ENCODE peak calls at places on chromosomes 11 and 22, in six cellular contexts. N is GM12865, E is left ventricle myocardium inferior, Q is vagina, F is RWPE1, U is PC-3. B is an unnamed sample.

GRCh38 chr22:39940757-39941305 is 19.4 kb upstream of the TMA7B start:
- DNase-seq in N (peak), Q (no peak), E (no peak), F (no peak), U (no peak), B (peak)

GRCh38 chr11:88583232-88583631 is 245.7 kb upstream of the CTSC start:
- DNase-seq in U (no peak), F (no peak), N (no peak), E (no peak), Q (no peak), B (no peak)

GRCh38 chr22:37259540-37260029 is 15.5 kb upstream of the RAC2 start:
- DNase-seq in U (peak), E (no peak), F (peak), N (no peak), Q (no peak), B (no peak)

GRCh38 chr22:22696104-22696503 is 51.7 kb downstream of the GGTLC2 start:
- DNase-seq in U (no peak), E (no peak), N (no peak), Q (no peak), F (no peak), B (no peak)

GRCh38 chr22:20777420-20778177 is 3.7 kb downstream of the SERPIND1 start:
- DNase-seq in N (no peak), E (no peak), U (peak), F (peak), Q (no peak), B (no peak)

GRCh38 chr11:69817265-69818236 is 1.7 kb downstream of the FGF3 start:
- DNase-seq in F (no peak), E (no peak), N (no peak), Q (no peak), U (peak), B (no peak)

GRCh38 chr11:36774603-36775002 is 176.6 kb upstream of the RAG2 start:
- DNase-seq in E (no peak), N (no peak), F (peak), Q (no peak), U (peak), B (no peak)

GRCh38 chr11:73257342-73258103 is 14.6 kb upstream of the P2RY6 start:
- DNase-seq in Q (no peak), F (peak), E (no peak), N (no peak), U (peak), B (no peak)

GRCh38 chr11:133906746-133907145 is 50.0 kb downstream of the IGSF9B start:
- DNase-seq in N (no peak), F (no peak), E (no peak), Q (no peak), U (no peak), B (no peak)

GRCh38 chr22:44111562-44112155 is 69.1 kb upstream of the PARVG start:
- DNase-seq in N (no peak), U (no peak), E (no peak), F (no peak), Q (no peak), B (no peak)

GRCh38 chr22:36746571-36746970 is 29.3 kb downstream of the IFT27 start:
- DNase-seq in U (no peak), N (no peak), E (no peak), F (no peak), Q (no peak), B (no peak)

GRCh38 chr11:66849501-66850234 is 6.4 kb downstream of the RCE1 start:
- DNase-seq in U (no peak), N (no peak), Q (no peak), F (no peak), E (no peak), B (no peak)

GRCh38 chr11:125807909-125808308 is 20.0 kb downstream of the PATE3 start:
- DNase-seq in E (no peak), U (peak), Q (no peak), F (no peak), N (no peak), B (no peak)

GRCh38 chr11:118641463-118642019 is 34.1 kb downstream of the PHLDB1 start:
- DNase-seq in N (peak), E (no peak), Q (no peak), F (no peak), U (peak), B (no peak)

GRCh38 chr11:8387141-8387540 is 123.5 kb upstream of the LMO1 start:
- DNase-seq in E (no peak), U (no peak), F (no peak), N (no peak), Q (no peak), B (no peak)

GRCh38 chr11:128653828-128654231 is 40.0 kb upstream of the FLI1 start:
- DNase-seq in E (peak), F (no peak), U (peak), Q (peak), N (no peak), B (no peak)

GRCh38 chr11:70680781-70681281 is 282.5 kb downstream of the CTTN start:
- DNase-seq in U (no peak), F (no peak), E (no peak), Q (no peak), N (no peak), B (no peak)

GRCh38 chr11:46210133-46210636 is 67.3 kb upstream of the CREB3L1 start:
- DNase-seq in N (peak), E (no peak), F (peak), U (peak), Q (no peak), B (peak)

GRCh38 chr11:126104420-126104819 is 41.8 kb upstream of the CDON start:
- DNase-seq in E (no peak), U (no peak), Q (no peak), N (no peak), F (no peak), B (no peak)

GRCh38 chr11:16404781-16405180 is 48.4 kb upstream of the SOX6 start:
- DNase-seq in U (no peak), Q (no peak), F (no peak), N (no peak), E (no peak), B (no peak)

GRCh38 chr11:18245396-18245795 is 3.1 kb downstream of the SAA2 start:
- DNase-seq in F (no peak), N (no peak), E (no peak), Q (no peak), U (no peak), B (no peak)

GRCh38 chr11:5345831-5346230 is 2.5 kb upstream of the OR51B5 start:
- DNase-seq in F (no peak), E (no peak), Q (no peak), N (no peak), U (no peak), B (no peak)

GRCh38 chr11:67332081-67332691 is 21.2 kb downstream of the POLD4 start:
- DNase-seq in N (no peak), F (no peak), U (no peak), Q (no peak), E (no peak), B (no peak)

GRCh38 chr11:72221386-72221785 is 3.2 kb upstream of the INPPL1 start:
- DNase-seq in E (no peak), Q (peak), N (no peak), U (no peak), F (no peak), B (no peak)

GRCh38 chr11:63595296-63595695 is 18.9 kb downstream of the PLAAT3 start:
- DNase-seq in U (no peak), F (no peak), E (no peak), Q (no peak), N (no peak), B (no peak)

GRCh38 chr11:123203934-123204333 is 8.9 kb upstream of the CLMP start:
- DNase-seq in N (no peak), U (no peak), F (no peak), Q (peak), E (no peak), B (no peak)

GRCh38 chr11:73157141-73158010 is 15.3 kb upstream of the FCHSD2 start:
- DNase-seq in N (peak), U (no peak), F (no peak), Q (no peak), E (peak), B (peak)

GRCh38 chr22:17920145-17920605 is 104.2 kb downstream of the MICAL3 start:
- DNase-seq in F (peak), N (no peak), Q (no peak), U (no peak), E (peak), B (no peak)

GRCh38 chr11:10725114-10725906 is 25.7 kb upstream of the CTR9 start:
- DNase-seq in N (no peak), F (peak), E (no peak), U (peak), Q (no peak), B (no peak)

GRCh38 chr11:64319421-64319761 is 1.5 kb downstream of the PRDX5 start:
- DNase-seq in Q (no peak), N (no peak), E (no peak), F (no peak), U (no peak), B (no peak)

DNA sequence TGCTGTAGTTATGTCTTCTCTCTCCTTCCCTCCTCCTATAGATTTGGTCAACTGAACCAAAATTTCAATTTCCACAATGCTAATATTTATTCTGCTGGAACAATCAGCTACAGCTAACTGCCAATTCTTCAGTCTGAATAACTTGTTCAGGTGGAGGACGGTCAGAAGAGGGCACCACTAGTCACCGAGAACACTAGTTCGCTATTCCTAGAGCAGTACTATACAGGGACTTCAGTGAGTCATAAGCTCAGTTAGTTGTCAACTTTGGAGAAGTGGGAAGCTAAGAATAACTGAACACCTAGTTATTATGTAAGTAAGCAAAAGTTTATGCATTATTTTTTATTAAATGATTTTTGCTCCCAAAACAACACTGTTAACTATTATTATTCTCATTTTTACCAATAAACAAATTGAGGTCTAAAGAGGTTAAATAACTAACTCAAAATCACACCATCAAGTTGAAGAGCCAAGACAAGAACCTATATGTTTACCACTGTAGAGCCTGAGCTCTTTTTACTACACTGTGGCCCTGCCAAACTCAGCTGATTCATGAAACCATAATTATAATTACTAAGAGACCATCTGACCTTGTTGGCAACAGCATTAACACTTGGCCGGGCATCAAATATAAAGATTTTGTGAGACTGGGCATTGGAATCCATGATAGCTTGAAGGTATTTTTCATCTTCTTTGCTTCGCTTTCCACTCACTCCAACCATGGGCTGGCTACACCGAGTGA is 59.0 kb downstream of the CEP57 start:
- DNase-seq in U (peak), Q (no peak), E (peak), N (peak), F (peak), B (peak)
- TF ChIP-seq CTCF in U (peak), Q (no peak), E (peak), N (peak), F (peak), B (peak)

GRCh38 chr11:2825261-2825885 is 60.2 kb downstream of the CDKN1C start:
- DNase-seq in Q (no peak), F (peak), U (peak), N (no peak), E (peak), B (no peak)
- TF ChIP-seq CTCF in Q (no peak), F (no peak), U (no peak), N (no peak), E (peak), B (no peak)

GRCh38 chr22:41905411-41906202 is 9.3 kb downstream of the SHISA8 start:
- DNase-seq in F (no peak), U (no peak), E (no peak), Q (no peak), N (no peak), B (no peak)
- TF ChIP-seq CTCF in F (no peak), U (no peak), E (no peak), Q (no peak), N (no peak), B (no peak)

GRCh38 chr22:41201146-41201545 is 4.0 kb upstream of the L3MBTL2 start:
- DNase-seq in Q (no peak), E (no peak), N (no peak), F (no peak), U (no peak), B (no peak)

GRCh38 chr22:41203118-41203517 is 2.0 kb upstream of the L3MBTL2 start:
- DNase-seq in E (no peak), Q (no peak), F (no peak), N (no peak), U (no peak), B (no peak)

GRCh38 chr22:41193829-41194228 is 11.3 kb upstream of the L3MBTL2 start:
- DNase-seq in U (no peak), N (no peak), Q (no peak), E (no peak), F (no peak), B (no peak)

GRCh38 chr22:41197046-41197807 is 7.9 kb upstream of the L3MBTL2 start:
- DNase-seq in Q (no peak), N (peak), F (peak), U (peak), E (peak), B (peak)

DNA sequence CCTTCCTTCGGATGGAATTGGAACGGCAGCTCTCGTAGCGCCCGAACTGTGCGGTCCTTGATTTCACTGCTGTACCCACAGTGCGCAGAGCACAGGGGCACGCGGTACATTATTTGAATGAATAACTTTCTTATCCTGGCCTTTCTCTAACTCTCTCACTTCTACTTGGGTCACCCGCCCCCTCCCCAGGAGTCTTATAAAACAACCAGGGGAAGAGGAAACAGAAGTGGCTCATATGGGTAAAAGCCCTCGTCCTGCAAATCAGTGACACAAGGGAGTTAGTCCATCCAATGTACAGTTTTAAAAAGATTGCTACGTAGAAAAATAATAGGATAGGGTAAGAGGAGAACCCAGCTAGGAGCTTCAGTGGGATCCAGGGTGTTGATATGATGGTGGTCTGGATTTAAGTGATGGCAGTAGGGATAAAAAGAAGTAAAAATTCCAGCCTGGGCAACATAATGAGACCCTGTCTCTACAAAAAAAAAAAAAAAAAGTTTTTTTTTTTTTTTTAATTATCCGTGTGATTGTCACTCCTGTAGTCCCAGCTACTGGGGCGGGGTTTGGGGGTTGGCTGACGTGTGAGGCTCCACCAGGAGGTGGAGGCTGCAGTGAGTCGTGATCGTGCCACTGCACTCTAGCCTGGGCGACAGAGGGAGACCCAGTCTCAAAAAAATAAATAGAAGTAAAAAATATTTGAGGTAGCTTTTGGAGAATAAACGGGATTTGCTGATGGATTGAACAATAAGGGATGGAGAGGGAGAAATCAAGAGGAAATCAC is 7.1 kb upstream of the L3MBTL2 start:
- DNase-seq in F (no peak), Q (no peak), N (no peak), E (peak), U (peak), B (no peak)
- TF ChIP-seq CTCF in F (no peak), Q (no peak), N (no peak), E (peak), U (no peak), B (no peak)

DNA sequence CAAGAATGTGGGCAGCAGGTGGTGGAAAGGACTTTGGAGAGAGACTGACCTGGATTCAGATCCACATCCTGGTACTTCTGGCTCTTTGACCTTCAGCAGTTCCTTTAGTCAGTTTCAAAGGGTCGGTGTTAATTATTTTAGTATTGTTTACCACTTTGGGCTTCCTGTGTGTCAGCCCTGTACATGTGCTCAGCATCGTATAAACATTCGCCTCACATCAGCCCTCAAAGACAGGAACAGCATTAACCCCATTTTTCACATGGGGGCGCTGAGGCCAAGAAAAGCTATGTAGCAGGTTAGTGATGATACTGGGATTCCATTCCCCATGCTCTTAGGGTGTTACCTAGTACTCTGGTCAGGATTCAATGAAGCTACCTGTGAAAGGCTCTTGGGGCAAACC is 72.1 kb upstream of the YWHAH start:
- DNase-seq in Q (no peak), N (peak), U (no peak), F (no peak), E (no peak), B (no peak)
- TF ChIP-seq CTCF in Q (no peak), N (peak), U (no peak), F (no peak), E (peak), B (peak)

DNA sequence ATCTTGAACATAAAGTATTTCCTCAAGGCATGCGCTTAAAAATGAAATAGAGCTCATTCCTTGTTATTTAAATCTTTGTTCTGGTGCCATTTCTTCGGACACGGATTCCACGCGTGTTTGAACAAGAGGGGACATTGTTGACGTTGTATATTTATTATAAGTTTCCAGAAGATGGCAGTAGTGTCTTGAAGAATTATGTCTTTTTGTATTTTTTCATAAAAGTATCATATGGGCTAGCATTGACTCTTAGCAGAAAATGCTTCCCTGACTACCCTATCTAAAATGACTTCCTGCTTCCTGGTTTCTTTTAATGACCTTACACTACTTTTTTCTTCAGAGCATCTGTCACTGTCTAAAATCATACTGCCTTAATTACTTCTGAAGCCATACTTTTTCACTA is 20.4 kb downstream of the BIRC2 start:
- DNase-seq in U (peak), N (no peak), Q (no peak), F (no peak), E (no peak), B (no peak)
- TF ChIP-seq CTCF in U (peak), N (peak), Q (no peak), F (no peak), E (peak), B (no peak)